ENCODE peak calls at places on chromosomes 7 and 10, in ten cellular contexts. One of them, this sample, is unnamed.

GRCh38 chr10:75191821-75192568 is 18.6 kb upstream of the VDAC2 start:
- DNase-seq in EL: peak
- DNase-seq in mucosa of gallbladder: peak
- DNase-seq in CD8-positive, alpha-beta T cell: no peak
- DNase-seq in Calu3: peak
- DNase-seq in GM23248: peak
- DNase-seq in activated T-helper 1 cell treated with anti-CD3 and anti-CD28 coated beads, Interleukin-12 subunit alpha, Interleukin-12 subunit beta, Interleukin-2, Interleukin-4 antibody, amounts not matched to agents 30 ng/mL and 10 ng/mL and 1 ng/mL, durations not matched to agents 14 hours and 24 hours and 36 hours: no peak
- DNase-seq in activated CD8-positive, alpha-beta memory T cell treated with anti-CD3 and anti-CD28 coated beads for 48 hours: no peak
- DNase-seq in effector CD4-positive, alpha-beta T cell: no peak
- DNase-seq in brain microvascular endothelial cell: peak
- DNase-seq in this sample: peak

GRCh38 chr10:51667992-51668689 is 31.3 kb downstream of the CSTF2T start:
- DNase-seq in EL: peak
- DNase-seq in mucosa of gallbladder: no peak
- DNase-seq in CD8-positive, alpha-beta T cell: no peak
- DNase-seq in Calu3: no peak
- DNase-seq in GM23248: peak
- DNase-seq in activated T-helper 1 cell treated with anti-CD3 and anti-CD28 coated beads, Interleukin-12 subunit alpha, Interleukin-12 subunit beta, Interleukin-2, Interleukin-4 antibody, amounts not matched to agents 30 ng/mL and 10 ng/mL and 1 ng/mL, durations not matched to agents 14 hours and 24 hours and 36 hours: no peak
- DNase-seq in activated CD8-positive, alpha-beta memory T cell treated with anti-CD3 and anti-CD28 coated beads for 48 hours: no peak
- DNase-seq in effector CD4-positive, alpha-beta T cell: no peak
- DNase-seq in brain microvascular endothelial cell: no peak
- DNase-seq in this sample: peak

GRCh38 chr7:20114463-20114862 is 102.7 kb downstream of the MACC1 start:
- DNase-seq in EL: peak
- DNase-seq in mucosa of gallbladder: peak
- DNase-seq in CD8-positive, alpha-beta T cell: no peak
- DNase-seq in Calu3: no peak
- DNase-seq in GM23248: peak
- DNase-seq in activated T-helper 1 cell treated with anti-CD3 and anti-CD28 coated beads, Interleukin-12 subunit alpha, Interleukin-12 subunit beta, Interleukin-2, Interleukin-4 antibody, amounts not matched to agents 30 ng/mL and 10 ng/mL and 1 ng/mL, durations not matched to agents 14 hours and 24 hours and 36 hours: no peak
- DNase-seq in activated CD8-positive, alpha-beta memory T cell treated with anti-CD3 and anti-CD28 coated beads for 48 hours: no peak
- DNase-seq in effector CD4-positive, alpha-beta T cell: no peak
- DNase-seq in brain microvascular endothelial cell: peak
- DNase-seq in this sample: no peak

GRCh38 chr10:99296605-99297004 is 32.6 kb upstream of the CNNM1 start:
- DNase-seq in EL: no peak
- DNase-seq in mucosa of gallbladder: no peak
- DNase-seq in CD8-positive, alpha-beta T cell: no peak
- DNase-seq in Calu3: no peak
- DNase-seq in GM23248: no peak
- DNase-seq in activated T-helper 1 cell treated with anti-CD3 and anti-CD28 coated beads, Interleukin-12 subunit alpha, Interleukin-12 subunit beta, Interleukin-2, Interleukin-4 antibody, amounts not matched to agents 30 ng/mL and 10 ng/mL and 1 ng/mL, durations not matched to agents 14 hours and 24 hours and 36 hours: no peak
- DNase-seq in activated CD8-positive, alpha-beta memory T cell treated with anti-CD3 and anti-CD28 coated beads for 48 hours: no peak
- DNase-seq in effector CD4-positive, alpha-beta T cell: no peak
- DNase-seq in brain microvascular endothelial cell: no peak
- DNase-seq in this sample: no peak

GRCh38 chr7:135200824-135201331 is 10.4 kb downstream of the WDR91 start:
- DNase-seq in EL: no peak
- DNase-seq in mucosa of gallbladder: no peak
- DNase-seq in CD8-positive, alpha-beta T cell: no peak
- DNase-seq in Calu3: no peak
- DNase-seq in GM23248: no peak
- DNase-seq in activated T-helper 1 cell treated with anti-CD3 and anti-CD28 coated beads, Interleukin-12 subunit alpha, Interleukin-12 subunit beta, Interleukin-2, Interleukin-4 antibody, amounts not matched to agents 30 ng/mL and 10 ng/mL and 1 ng/mL, durations not matched to agents 14 hours and 24 hours and 36 hours: no peak
- DNase-seq in activated CD8-positive, alpha-beta memory T cell treated with anti-CD3 and anti-CD28 coated beads for 48 hours: no peak
- DNase-seq in effector CD4-positive, alpha-beta T cell: no peak
- DNase-seq in brain microvascular endothelial cell: no peak
- DNase-seq in this sample: no peak

GRCh38 chr10:28282341-28282740 is 20.5 kb downstream of the MPP7 start:
- DNase-seq in EL: no peak
- DNase-seq in mucosa of gallbladder: no peak
- DNase-seq in CD8-positive, alpha-beta T cell: no peak
- DNase-seq in Calu3: no peak
- DNase-seq in GM23248: no peak
- DNase-seq in activated T-helper 1 cell treated with anti-CD3 and anti-CD28 coated beads, Interleukin-12 subunit alpha, Interleukin-12 subunit beta, Interleukin-2, Interleukin-4 antibody, amounts not matched to agents 30 ng/mL and 10 ng/mL and 1 ng/mL, durations not matched to agents 14 hours and 24 hours and 36 hours: no peak
- DNase-seq in activated CD8-positive, alpha-beta memory T cell treated with anti-CD3 and anti-CD28 coated beads for 48 hours: no peak
- DNase-seq in effector CD4-positive, alpha-beta T cell: no peak
- DNase-seq in brain microvascular endothelial cell: no peak
- DNase-seq in this sample: no peak

GRCh38 chr7:29289156-29290021 is 94.8 kb downstream of the CHN2 start:
- DNase-seq in EL: peak
- DNase-seq in mucosa of gallbladder: no peak
- DNase-seq in CD8-positive, alpha-beta T cell: no peak
- DNase-seq in Calu3: no peak
- DNase-seq in GM23248: no peak
- DNase-seq in activated T-helper 1 cell treated with anti-CD3 and anti-CD28 coated beads, Interleukin-12 subunit alpha, Interleukin-12 subunit beta, Interleukin-2, Interleukin-4 antibody, amounts not matched to agents 30 ng/mL and 10 ng/mL and 1 ng/mL, durations not matched to agents 14 hours and 24 hours and 36 hours: no peak
- DNase-seq in activated CD8-positive, alpha-beta memory T cell treated with anti-CD3 and anti-CD28 coated beads for 48 hours: no peak
- DNase-seq in effector CD4-positive, alpha-beta T cell: no peak
- DNase-seq in brain microvascular endothelial cell: no peak
- DNase-seq in this sample: peak

GRCh38 chr10:546971-547590 is 142.4 kb downstream of the DIP2C start:
- DNase-seq in EL: no peak
- DNase-seq in mucosa of gallbladder: peak
- DNase-seq in CD8-positive, alpha-beta T cell: no peak
- DNase-seq in Calu3: peak
- DNase-seq in GM23248: peak
- DNase-seq in activated T-helper 1 cell treated with anti-CD3 and anti-CD28 coated beads, Interleukin-12 subunit alpha, Interleukin-12 subunit beta, Interleukin-2, Interleukin-4 antibody, amounts not matched to agents 30 ng/mL and 10 ng/mL and 1 ng/mL, durations not matched to agents 14 hours and 24 hours and 36 hours: no peak
- DNase-seq in activated CD8-positive, alpha-beta memory T cell treated with anti-CD3 and anti-CD28 coated beads for 48 hours: no peak
- DNase-seq in effector CD4-positive, alpha-beta T cell: no peak
- DNase-seq in brain microvascular endothelial cell: no peak
- DNase-seq in this sample: no peak

GRCh38 chr7:29564455-29565185 is 985 bp downstream of the PRR15 start:
- DNase-seq in EL: peak
- DNase-seq in mucosa of gallbladder: peak
- DNase-seq in CD8-positive, alpha-beta T cell: no peak
- DNase-seq in Calu3: peak
- DNase-seq in GM23248: peak
- DNase-seq in activated T-helper 1 cell treated with anti-CD3 and anti-CD28 coated beads, Interleukin-12 subunit alpha, Interleukin-12 subunit beta, Interleukin-2, Interleukin-4 antibody, amounts not matched to agents 30 ng/mL and 10 ng/mL and 1 ng/mL, durations not matched to agents 14 hours and 24 hours and 36 hours: no peak
- DNase-seq in activated CD8-positive, alpha-beta memory T cell treated with anti-CD3 and anti-CD28 coated beads for 48 hours: peak
- DNase-seq in effector CD4-positive, alpha-beta T cell: no peak
- DNase-seq in brain microvascular endothelial cell: peak
- DNase-seq in this sample: peak